ENCODE peak calls at places on chromosomes 13 and 19, in four cellular contexts. H is heart right ventricle, Q is DND-41, W is lower lobe of right lung. M is an unnamed sample.

GRCh38 chr19:49997709-49998108 is 27.5 kb downstream of the VRK3 start:
- DNase-seq in H (no peak), Q (peak; percentile 37), W (no peak), M (no peak)

GRCh38 chr13:24183741-24184182 is 23.2 kb downstream of the SPATA13 start:
- DNase-seq in H (no peak), Q (no peak), W (no peak), M (no peak)

GRCh38 chr19:14809272-14810057 is 25.5 kb downstream of the OR7A5 start:
- DNase-seq in H (no peak), Q (no peak), W (no peak), M (no peak)

GRCh38 chr13:46861959-46862358 is 34.9 kb downstream of the HTR2A start:
- DNase-seq in H (no peak), Q (no peak), W (no peak), M (no peak)

GRCh38 chr19:53553865-53554791 is 16.2 kb downstream of the ZNF331 start:
- DNase-seq in H (peak; percentile 90), Q (peak; percentile 85), W (peak; percentile 92), M (peak; percentile 90)

GRCh38 chr19:12090807-12091206 is 26.3 kb downstream of the ZNF844 start:
- DNase-seq in H (peak; percentile 67), Q (peak; percentile 86), W (peak; percentile 71), M (peak; percentile 67)

GRCh38 chr19:1094655-1094977 is 559 bp downstream of the POLR2E start:
- DNase-seq in H (no peak), Q (no peak), W (no peak), M (no peak)

GRCh38 chr19:17194608-17195007 is 20.5 kb upstream of the USE1 start:
- DNase-seq in H (no peak), Q (no peak), W (no peak), M (no peak)

GRCh38 chr19:14248578-14249011 is 42.6 kb upstream of the ADGRL1 start:
- DNase-seq in H (peak; percentile 40), Q (no peak), W (no peak), M (peak; percentile 24)

GRCh38 chr13:64453831-64454230 is 2776.3 kb downstream of the PCDH9 start:
- DNase-seq in H (no peak), Q (no peak), W (no peak), M (no peak)

GRCh38 chr19:5950744-5951143 is 27.2 kb downstream of the RANBP3 start:
- DNase-seq in H (no peak), Q (no peak), W (no peak), M (no peak)

GRCh38 chr13:54337526-54337925 is 1308.9 kb downstream of the OLFM4 start:
- DNase-seq in H (no peak), Q (no peak), W (no peak), M (no peak)

GRCh38 chr19:3625996-3626472 is 556 bp downstream of the CACTIN start:
- DNase-seq in H (no peak), Q (no peak), W (no peak), M (no peak)

GRCh38 chr13:29539866-29540265 is 55.6 kb downstream of the SLC7A1 start:
- DNase-seq in H (no peak), Q (no peak), W (no peak), M (no peak)

GRCh38 chr13:36921902-36922301 is 1.9 kb upstream of the SMAD9 start:
- DNase-seq in H (no peak), Q (no peak), W (no peak), M (no peak)

GRCh38 chr13:36395280-36395679 is 37.0 kb upstream of the CCNA1 start:
- DNase-seq in H (no peak), Q (no peak), W (no peak), M (no peak)

GRCh38 chr19:47700934-47701716 is 12.1 kb upstream of the EHD2 start:
- DNase-seq in H (no peak), Q (no peak), W (no peak), M (no peak)

GRCh38 chr13:112877976-112878955 is 90.7 kb upstream of the MCF2L start:
- DNase-seq in H (peak; percentile 5), Q (no peak), W (peak; percentile 30), M (no peak)

GRCh38 chr13:112058941-112059340 is 8.0 kb upstream of the SOX1 start:
- DNase-seq in H (no peak), Q (no peak), W (no peak), M (no peak)

GRCh38 chr19:49475995-49476880 is 2.2 kb downstream of the FLT3LG start:
- DNase-seq in H (peak; percentile 52), Q (peak; percentile 47), W (no peak), M (peak; percentile 77)

GRCh38 chr19:1394252-1395193 is 6.8 kb downstream of the GAMT start:
- DNase-seq in H (no peak), Q (no peak), W (no peak), M (no peak)

GRCh38 chr19:11699931-11700794 is 38.6 kb downstream of the ZNF823 start:
- DNase-seq in H (no peak), Q (peak; percentile 36), W (no peak), M (peak; percentile 5)

GRCh38 chr19:53906211-53907192 is 2.6 kb upstream of the CACNG7 start:
- DNase-seq in H (peak; percentile 59), Q (peak; percentile 26), W (peak; percentile 73), M (peak; percentile 60)

GRCh38 chr19:38696733-38697055 is 47.6 kb downstream of the CAPN12 start:
- DNase-seq in H (no peak), Q (no peak), W (no peak), M (no peak)

GRCh38 chr13:114111577-114111976 is 20.8 kb downstream of the RASA3 start:
- DNase-seq in H (no peak), Q (peak; percentile 48), W (no peak), M (no peak)

GRCh38 chr19:49799798-49800376 is 13.2 kb downstream of the FUZ start:
- DNase-seq in H (no peak), Q (no peak), W (no peak), M (peak; percentile 21)

DNA sequence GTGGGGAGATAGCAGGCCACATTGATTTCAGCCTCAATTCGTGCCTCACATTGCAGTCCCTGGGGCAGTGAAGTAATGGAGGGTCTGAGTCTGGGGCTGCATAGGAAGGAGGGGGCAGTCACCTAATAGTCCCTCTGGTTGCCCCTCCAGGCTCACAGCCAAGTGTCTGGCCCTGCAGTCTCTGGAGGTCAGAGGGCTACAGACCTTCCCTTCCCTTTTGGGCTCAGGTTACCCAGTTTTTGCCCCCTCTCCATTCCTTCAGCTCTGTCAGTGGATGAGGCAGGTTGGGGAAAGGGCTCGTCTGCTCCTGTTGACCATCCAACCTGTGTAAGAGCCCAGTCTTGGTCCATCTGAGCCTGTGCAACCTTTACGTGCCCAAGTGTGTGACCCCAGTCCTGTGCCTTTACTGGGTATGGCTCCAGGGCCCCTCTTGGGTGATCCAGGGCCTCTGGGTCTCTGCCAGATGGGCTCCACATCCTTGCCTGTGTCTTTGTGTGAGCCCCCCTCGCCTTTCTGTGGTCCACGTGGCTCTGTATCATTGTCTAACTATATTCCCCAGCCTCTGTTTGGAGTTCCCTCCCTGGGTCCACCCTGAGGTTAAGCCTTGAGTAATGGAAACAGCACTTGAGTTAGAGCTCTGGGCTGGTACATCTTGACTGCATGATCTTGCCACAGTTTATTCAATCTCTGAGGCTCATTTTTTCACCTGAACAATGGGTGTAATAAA is 13.1 kb downstream of the CIC start:
- DNase-seq in H (no peak), Q (no peak), W (no peak), M (no peak)
- H3K27ac ChIP-seq in H (peak overlapping the region; percentile 99), Q (peak overlapping the region; percentile 50), W (peak overlapping the region; percentile 85), M (peak overlapping the region; percentile 94)

DNA sequence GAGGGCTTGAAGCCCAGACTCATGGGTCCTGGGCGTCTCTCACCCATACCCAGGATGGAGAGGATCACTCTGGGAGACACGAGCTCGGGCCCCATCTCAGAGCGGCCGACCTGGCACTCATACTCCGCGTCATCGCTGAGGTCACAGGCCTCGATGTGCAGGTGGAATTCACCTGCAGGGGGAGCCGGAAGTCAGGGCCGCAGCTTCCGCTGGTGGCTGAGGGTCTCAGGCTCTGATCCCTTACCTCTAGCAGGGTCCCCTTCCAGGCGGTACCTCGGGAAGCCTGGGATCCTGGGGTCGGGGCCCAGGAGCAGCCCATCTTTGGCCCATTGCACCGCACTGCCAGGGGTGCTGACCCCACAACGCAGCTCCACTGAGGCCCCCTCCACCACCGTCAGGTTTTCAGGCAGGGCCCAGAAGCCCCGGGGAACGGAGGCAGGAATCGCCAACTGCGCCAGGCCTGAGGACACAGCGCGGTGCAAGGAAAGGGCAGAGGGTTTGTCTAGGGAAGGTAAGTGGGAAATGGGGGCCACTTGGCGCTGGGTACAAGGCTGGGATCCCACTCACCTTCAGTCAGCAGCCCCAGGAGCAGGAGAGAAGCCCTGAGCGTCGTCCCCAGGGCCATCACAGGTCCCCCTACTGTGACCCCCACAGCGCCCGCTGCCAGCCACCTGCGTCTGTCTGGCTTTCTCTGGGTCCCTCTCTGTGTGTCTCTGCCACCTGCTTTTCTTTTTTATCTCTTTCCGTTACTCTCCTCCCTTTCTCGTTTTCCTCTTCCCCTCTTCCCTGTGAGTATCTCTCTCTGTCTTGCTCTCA is 883 bp downstream of the NPHS1 start:
- DNase-seq in H (no peak), Q (peak; percentile 23), W (no peak), M (no peak)
- TF ChIP-seq CTCF in H (no peak), Q (peak; percentile 58), W (no peak), M (no peak)

GRCh38 chr13:99217461-99218101 is 16.9 kb downstream of the UBAC2 start:
- DNase-seq in H (no peak), Q (peak; percentile 58), W (no peak), M (peak; percentile 49)
- H3K4me1 ChIP-seq in H (peaks cover 47% of the 10 kb centered on the region), Q (peaks cover 85% of the 10 kb centered on the region), W (peaks cover 31% of the 10 kb centered on the region), M (peaks cover 80% of the 10 kb centered on the region)

DNA sequence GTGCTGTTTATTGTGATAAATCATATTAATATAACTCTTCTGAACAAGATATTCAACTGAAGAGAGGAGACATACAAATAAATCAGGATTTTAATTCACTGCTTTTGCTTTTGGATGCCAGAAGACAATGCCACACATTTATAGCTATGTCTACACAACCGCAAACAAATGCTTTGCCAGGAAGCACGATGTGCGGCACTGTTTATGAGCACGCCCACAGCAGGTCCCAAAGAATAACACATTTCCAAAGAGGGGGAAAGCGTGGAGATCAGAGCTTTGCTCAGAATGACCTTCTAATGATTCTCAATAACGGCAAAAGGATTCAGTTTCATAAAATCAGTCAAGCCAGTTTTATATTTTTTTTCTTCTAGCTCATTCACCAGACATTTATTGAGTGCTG is 16.7 kb downstream of the FAM216B start:
- DNase-seq in H (no peak), Q (no peak), W (no peak), M (no peak)
- H3K27ac ChIP-seq in H (no peak overlapping the region), Q (no peak overlapping the region), W (no peak overlapping the region), M (no peak overlapping the region)

M was measured in CD8-positive, alpha-beta T cell.